ENCODE peak calls at places on chromosomes 3 and 15, in eight cellular contexts. N is hepatocyte; O is CD8-positive, alpha-beta T cell; Z is glutamatergic neuron; A is germinal center; D is brain microvascular endothelial cell; J is stimulated activated CD8-positive, alpha-beta memory T cell treated with anti-CD3 and anti-CD28 coated beads, Interleukin-4, amount 100 ng/mL, for 4 hours; K is keratinocyte. F is an unnamed sample.

GRCh38 chr3:53860196-53860595 is 13.8 kb downstream of the IL17RB start:
- DNase-seq in O (no peak), D (no peak), A (no peak), K (no peak), J (no peak), Z (no peak), N (no peak), F (no peak)

GRCh38 chr3:72899349-72899765 is 11.5 kb downstream of the GXYLT2 start:
- DNase-seq in D (no peak), O (no peak), A (no peak), J (no peak), K (no peak), Z (no peak), N (no peak), F (no peak)

GRCh38 chr3:10283638-10284037 is 9.1 kb downstream of the GHRL start:
- DNase-seq in O (no peak), A (no peak), D (no peak), J (no peak), N (no peak), Z (no peak), K (no peak), F (no peak)

GRCh38 chr3:169913270-169913780 is 2.0 kb downstream of the SAMD7 start:
- DNase-seq in A (no peak), Z (no peak), K (no peak), J (no peak), D (no peak), N (no peak), O (no peak), F (no peak)

GRCh38 chr3:188584162-188584529 is 430.2 kb downstream of the LPP start:
- DNase-seq in D (peak), A (no peak), J (no peak), N (peak), Z (no peak), K (no peak), O (no peak), F (peak)

GRCh38 chr3:16114381-16114916 is 60.0 kb upstream of the GALNT15 start:
- DNase-seq in O (no peak), K (no peak), N (no peak), J (no peak), Z (no peak), A (no peak), D (no peak), F (no peak)

GRCh38 chr3:33949074-33949473 is 150.6 kb downstream of the PDCD6IP start:
- DNase-seq in N (no peak), J (no peak), Z (no peak), A (no peak), K (no peak), O (no peak), D (no peak), F (no peak)

GRCh38 chr3:17915341-17915740 is 172.9 kb upstream of the TBC1D5 start:
- DNase-seq in J (no peak), D (no peak), N (no peak), O (no peak), K (no peak), A (no peak), Z (no peak), F (no peak)

GRCh38 chr3:178712247-178712646 is 176.0 kb downstream of the KCNMB2 start:
- DNase-seq in J (no peak), Z (no peak), D (no peak), N (no peak), O (no peak), A (no peak), K (no peak), F (no peak)

GRCh38 chr3:2652416-2652815 is 457.8 kb downstream of the IL5RA start:
- DNase-seq in D (no peak), Z (no peak), J (no peak), A (no peak), O (no peak), K (no peak), N (no peak), F (no peak)

GRCh38 chr15:93826798-93827197 is 404.6 kb upstream of the MCTP2 start:
- DNase-seq in K (no peak), Z (no peak), D (no peak), N (no peak), A (no peak), O (no peak), J (no peak), F (no peak)

F was measured in HFFc6.